ENCODE peak calls at places on chromosomes 2 and 18, in nine cellular contexts. Z is transverse colon; U is posterior cingulate gyrus; X is hepatocyte; Y is stimulated activated CD8-positive, alpha-beta memory T cell treated with anti-CD3 and anti-CD28 coated beads, Interleukin-2, amount 100 ng/mL, for 48 hours; F is NCI-H345; K is GM23248; N is cardiac muscle cell; V is NCI-H460. L is an unnamed sample.

GRCh38 chr2:157875720-157876065 is 437 bp downstream of the ACVR1 start:
- DNase-seq in N (peak), V (no peak), Z (peak), U (peak), F (peak), X (peak), K (peak), Y (no peak), L (peak)

GRCh38 chr2:128643221-128644065 is 324.8 kb upstream of the HS6ST1 start:
- DNase-seq in Z (no peak), N (no peak), K (no peak), U (no peak), V (no peak), F (no peak), X (no peak), Y (no peak), L (no peak)

GRCh38 chr2:224448236-224448635 is 46.3 kb upstream of the FAM124B start:
- DNase-seq in V (no peak), Z (no peak), N (no peak), U (no peak), Y (no peak), X (no peak), F (no peak), K (no peak), L (no peak)

GRCh38 chr2:233481368-233482142 is 85.0 kb downstream of the USP40 start:
- DNase-seq in U (no peak), K (no peak), N (no peak), Z (no peak), Y (no peak), F (no peak), V (no peak), X (no peak), L (peak)

GRCh38 chr2:109223490-109223889 is 94.5 kb downstream of the SH3RF3 start:
- DNase-seq in F (no peak), Y (no peak), X (no peak), Z (no peak), V (no peak), U (no peak), K (no peak), N (no peak), L (no peak)

GRCh38 chr18:8605974-8606373 is 3.3 kb upstream of the RAB12 start:
- DNase-seq in X (no peak), K (no peak), V (no peak), Y (no peak), N (no peak), Z (no peak), F (no peak), U (no peak), L (no peak)

GRCh38 chr2:33272001-33272400 is 204.4 kb upstream of the RASGRP3 start:
- DNase-seq in Z (no peak), N (no peak), X (no peak), K (peak), Y (no peak), V (no peak), F (no peak), U (no peak), L (no peak)

GRCh38 chr2:190635781-190636180 is 13.1 kb upstream of the NAB1 start:
- DNase-seq in K (peak), Z (no peak), V (peak), N (no peak), U (no peak), F (no peak), X (no peak), Y (no peak), L (no peak)

GRCh38 chr2:72980535-72981217 is 63.4 kb downstream of the EMX1 start:
- DNase-seq in F (no peak), K (peak), U (no peak), X (no peak), Y (no peak), N (no peak), V (no peak), Z (no peak), L (no peak)

GRCh38 chr2:3627500-3628100 is 30.4 kb upstream of the ALLC start:
- DNase-seq in V (no peak), U (no peak), K (no peak), X (no peak), F (no peak), Z (no peak), Y (no peak), N (no peak), L (no peak)

GRCh38 chr2:48174503-48174902 is 268.2 kb upstream of the FBXO11 start:
- DNase-seq in N (no peak), V (no peak), K (peak), Z (no peak), F (no peak), U (no peak), X (no peak), Y (no peak), L (no peak)

GRCh38 chr2:213221962-213222361 is 62.3 kb upstream of the SPAG16 start:
- DNase-seq in K (peak), Z (no peak), Y (no peak), F (no peak), N (no peak), U (no peak), V (no peak), X (no peak), L (no peak)

GRCh38 chr18:49853011-49853410 is 39.7 kb upstream of the ACAA2 start:
- DNase-seq in U (no peak), Z (no peak), K (no peak), X (no peak), V (no peak), Y (no peak), F (no peak), N (no peak), L (no peak)

GRCh38 chr2:188725981-188726380 is 248.2 kb upstream of the COL3A1 start:
- DNase-seq in V (no peak), K (peak), X (no peak), F (no peak), Y (no peak), U (no peak), Z (no peak), N (no peak), L (no peak)

GRCh38 chr2:64654993-64655666 is 1.4 kb upstream of the SERTAD2 start:
- DNase-seq in X (peak), U (no peak), Z (no peak), K (peak), F (peak), N (no peak), V (no peak), Y (no peak), L (no peak)

GRCh38 chr18:9839211-9839610 is 46.6 kb upstream of the TXNDC2 start:
- DNase-seq in F (no peak), Y (no peak), V (no peak), X (no peak), N (no peak), Z (no peak), K (no peak), U (no peak), L (no peak)

GRCh38 chr2:56185101-56185581 is 1.4 kb downstream of the CCDC85A start:
- DNase-seq in N (peak), Y (no peak), F (peak), U (no peak), Z (no peak), X (peak), K (peak), V (no peak), L (peak)

GRCh38 chr2:76640905-76641304 is 881.3 kb downstream of the LRRTM4 start:
- DNase-seq in X (no peak), Y (no peak), U (peak), V (no peak), K (no peak), F (no peak), Z (no peak), N (no peak), L (peak)

GRCh38 chr18:12159446-12159845 is 65.8 kb downstream of the ANKRD62 start:
- DNase-seq in Y (no peak), V (no peak), N (no peak), Z (no peak), X (peak), U (no peak), K (peak), F (no peak), L (no peak)

GRCh38 chr18:47946889-47947288 is 16.4 kb upstream of the SMAD2 start:
- DNase-seq in U (no peak), N (no peak), K (no peak), Z (no peak), X (no peak), V (no peak), F (no peak), Y (no peak), L (no peak)